ENCODE peak calls at places on chromosomes 1 and 21, in ten cellular contexts. O, J, A, R, H, W, T, M, L and I are unnamed samples.

GRCh38 chr1:71603044-71603776 is 522.4 kb upstream of the ZRANB2 start:
- DNase-seq in L (no peak), R (no peak), A (no peak), J (no peak), H (no peak), O (no peak), M (no peak), T (no peak), W (no peak), I (no peak)

GRCh38 chr1:39255212-39255611 is 50.7 kb downstream of the MACF1 start:
- DNase-seq in A (no peak), M (no peak), L (peak; percentile 39), T (no peak), J (no peak), R (no peak), O (no peak), H (no peak), W (no peak), I (no peak)

GRCh38 chr1:228012555-228012954 is 5.8 kb downstream of the WNT3A start:
- DNase-seq in O (no peak), M (no peak), R (no peak), J (no peak), H (peak; percentile 54), A (no peak), T (no peak), W (no peak), L (no peak), I (no peak)

GRCh38 chr1:222329493-222330045 is 218.3 kb downstream of the HHIPL2 start:
- DNase-seq in W (no peak), T (no peak), J (no peak), R (no peak), O (no peak), H (no peak), A (no peak), M (no peak), L (no peak), I (no peak)

GRCh38 chr1:76955652-76956051 is 88.4 kb downstream of the ST6GALNAC5 start:
- DNase-seq in W (no peak), T (no peak), A (no peak), J (no peak), L (peak; percentile 13), R (no peak), H (no peak), O (no peak), M (no peak), I (no peak)

GRCh38 chr1:63320024-63320799 is 2.2 kb upstream of the FOXD3 start:
- DNase-seq in M (no peak), T (no peak), L (no peak), O (no peak), R (no peak), A (peak; percentile 66), J (no peak), H (no peak), W (no peak), I (no peak)

GRCh38 chr1:37946703-37947360 is at the start of gene INPP5B:
- DNase-seq in T (peak; percentile 47), M (peak; percentile 58), J (peak; percentile 86), W (peak; percentile 68), H (peak; percentile 95), A (peak; percentile 95), L (peak; percentile 87), R (peak; percentile 87), O (peak; percentile 50), I (peak; percentile 14)

GRCh38 chr21:31732538-31732864 is 583 bp upstream of the SCAF4 start:
- DNase-seq in H (no peak), M (no peak), O (no peak), T (no peak), R (no peak), W (no peak), A (no peak), L (no peak), J (no peak), I (no peak)

GRCh38 chr21:44911066-44911383 is 9.7 kb downstream of the ITGB2 start:
- DNase-seq in M (no peak), W (no peak), H (no peak), T (no peak), O (no peak), A (no peak), J (no peak), R (no peak), L (no peak), I (no peak)

GRCh38 chr1:201409440-201409839 is 10.3 kb upstream of the LAD1 start:
- DNase-seq in O (no peak), J (no peak), A (no peak), W (no peak), H (no peak), R (no peak), L (peak; percentile 36), T (no peak), M (no peak), I (no peak)

GRCh38 chr1:160062134-160062533 is 7.8 kb downstream of the KCNJ10 start:
- DNase-seq in R (no peak), L (no peak), H (no peak), O (no peak), J (no peak), A (no peak), T (no peak), M (no peak), W (no peak), I (no peak)

GRCh38 chr1:52899445-52899894 is 22.1 kb downstream of the ECHDC2 start:
- DNase-seq in L (no peak), W (no peak), T (no peak), A (no peak), M (no peak), O (no peak), J (no peak), R (no peak), H (no peak), I (no peak)

GRCh38 chr21:39314155-39315027 is 959 bp upstream of the BRWD1 start:
- DNase-seq in R (peak; percentile 65), W (peak; percentile 69), O (no peak), A (peak; percentile 78), J (peak; percentile 56), L (peak; percentile 65), H (no peak), T (peak; percentile 49), M (peak; percentile 52), I (peak; percentile 24)

GRCh38 chr1:11671544-11672286 is 7.7 kb downstream of the FBXO6 start:
- DNase-seq in R (no peak), L (no peak), H (no peak), T (no peak), J (no peak), W (no peak), O (no peak), M (no peak), A (no peak), I (no peak)

GRCh38 chr1:247482747-247483146 is 24.8 kb upstream of the OR2B11 start:
- DNase-seq in T (no peak), L (no peak), O (no peak), R (no peak), J (no peak), A (no peak), M (no peak), H (no peak), W (no peak), I (no peak)

GRCh38 chr1:8122477-8123407 is 96.6 kb upstream of the ERRFI1 start:
- DNase-seq in M (no peak), A (peak; percentile 89), W (no peak), T (no peak), H (no peak), R (no peak), L (peak; percentile 85), O (no peak), J (no peak), I (no peak)

GRCh38 chr1:92940541-92940940 is 20.7 kb downstream of the DIPK1A start:
- DNase-seq in M (no peak), W (no peak), O (no peak), J (no peak), H (no peak), R (no peak), T (no peak), A (no peak), L (peak; percentile 75), I (no peak)

GRCh38 chr1:167051907-167052306 is 38.3 kb downstream of the GPA33 start:
- DNase-seq in W (no peak), M (no peak), T (no peak), H (no peak), R (no peak), A (no peak), J (no peak), L (no peak), O (no peak), I (no peak)